ENCODE peak calls at places on chromosomes 16 and 17, in seven cellular contexts. One of them, this sample, is unnamed. For H3K4me1, the result is how much of the 10 kb centered on the place peaks cover.

GRCh38 chr17:72259977-72260376 is 139.2 kb downstream of the SOX9 start:
- DNase-seq in IMR-90: no peak
- DNase-seq in left lung: no peak
- DNase-seq in tibial nerve: no peak
- DNase-seq in tibial artery: no peak
- DNase-seq in transverse colon: peak
- DNase-seq in upper lobe of left lung: no peak
- DNase-seq in this sample: no peak

GRCh38 chr16:86283944-86284343 is 226.4 kb upstream of the FOXF1 start:
- DNase-seq in upper lobe of left lung: no peak
- DNase-seq in left lung: no peak
- DNase-seq in transverse colon: no peak
- DNase-seq in tibial nerve: no peak
- DNase-seq in tibial artery: no peak
- DNase-seq in IMR-90: no peak
- DNase-seq in this sample: no peak

GRCh38 chr17:6233856-6234255 is 163.7 kb downstream of the WSCD1 start:
- DNase-seq in upper lobe of left lung: no peak
- DNase-seq in transverse colon: no peak
- DNase-seq in tibial nerve: no peak
- DNase-seq in IMR-90: no peak
- DNase-seq in left lung: no peak
- DNase-seq in tibial artery: no peak
- DNase-seq in this sample: no peak

GRCh38 chr16:57475711-57476339 is 10.5 kb downstream of the DOK4 start:
- DNase-seq in tibial nerve: no peak
- DNase-seq in transverse colon: peak
- DNase-seq in left lung: peak
- DNase-seq in upper lobe of left lung: peak
- DNase-seq in tibial artery: no peak
- DNase-seq in IMR-90: peak
- DNase-seq in this sample: peak

GRCh38 chr17:59333845-59334244 is 2.4 kb downstream of the YPEL2 start:
- DNase-seq in transverse colon: no peak
- DNase-seq in left lung: no peak
- DNase-seq in IMR-90: no peak
- DNase-seq in upper lobe of left lung: no peak
- DNase-seq in tibial nerve: no peak
- DNase-seq in tibial artery: no peak
- DNase-seq in this sample: no peak

GRCh38 chr16:75957870-75958269 is 231.6 kb upstream of the CPHXL start:
- DNase-seq in tibial nerve: no peak
- DNase-seq in IMR-90: no peak
- DNase-seq in left lung: no peak
- DNase-seq in transverse colon: no peak
- DNase-seq in upper lobe of left lung: no peak
- DNase-seq in tibial artery: no peak
- DNase-seq in this sample: no peak

GRCh38 chr17:10733666-10734065 is 3.8 kb upstream of the TMEM220 start:
- DNase-seq in IMR-90: no peak
- DNase-seq in transverse colon: peak
- DNase-seq in tibial artery: no peak
- DNase-seq in tibial nerve: no peak
- DNase-seq in upper lobe of left lung: no peak
- DNase-seq in left lung: no peak
- DNase-seq in this sample: no peak

GRCh38 chr16:4917117-4917516 is 19.8 kb downstream of the PPL start:
- DNase-seq in tibial artery: no peak
- DNase-seq in upper lobe of left lung: no peak
- DNase-seq in left lung: no peak
- DNase-seq in transverse colon: no peak
- DNase-seq in tibial nerve: no peak
- DNase-seq in IMR-90: peak
- DNase-seq in this sample: no peak

GRCh38 chr16:63890723-63891122 is 1231.1 kb downstream of the CDH11 start:
- DNase-seq in transverse colon: no peak
- DNase-seq in IMR-90: no peak
- DNase-seq in upper lobe of left lung: no peak
- DNase-seq in tibial nerve: no peak
- DNase-seq in left lung: no peak
- DNase-seq in tibial artery: no peak
- DNase-seq in this sample: no peak

GRCh38 chr16:21302454-21302853 is 24.4 kb upstream of the CRYM start:
- DNase-seq in tibial nerve: no peak
- DNase-seq in tibial artery: no peak
- DNase-seq in upper lobe of left lung: no peak
- DNase-seq in IMR-90: peak
- DNase-seq in left lung: no peak
- DNase-seq in transverse colon: no peak
- DNase-seq in this sample: no peak
- H3K4me3 ChIP-seq in tibial nerve: peak
- H3K4me3 ChIP-seq in tibial artery: no peak
- H3K4me3 ChIP-seq in upper lobe of left lung: peak
- H3K4me3 ChIP-seq in IMR-90: peak
- H3K4me3 ChIP-seq in left lung: peak
- H3K4me3 ChIP-seq in transverse colon: peak
- H3K4me3 ChIP-seq in this sample: no peak

DNA sequence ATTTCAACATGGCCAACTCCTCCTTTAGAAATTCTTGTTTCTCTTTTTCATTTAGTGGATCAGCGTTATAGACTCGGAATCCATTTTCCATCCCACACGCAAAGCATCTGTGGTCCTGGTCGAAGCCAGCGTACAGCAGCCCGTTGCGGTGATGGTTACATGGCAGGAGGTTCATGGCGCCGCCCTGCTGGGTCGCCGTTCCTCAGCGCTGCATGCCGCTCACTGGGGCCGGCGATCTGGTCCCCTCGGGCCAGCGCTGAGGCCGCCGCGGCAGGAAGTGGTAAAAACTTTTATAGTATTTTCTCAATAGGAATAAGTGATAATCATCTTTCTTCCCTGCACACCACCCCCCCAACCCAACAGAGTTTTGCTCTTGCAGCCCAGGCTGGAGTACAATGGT is 29.9 kb upstream of the RHOT1 start:
- DNase-seq in tibial artery: no peak
- DNase-seq in left lung: no peak
- DNase-seq in IMR-90: no peak
- DNase-seq in tibial nerve: no peak
- DNase-seq in upper lobe of left lung: peak
- DNase-seq in transverse colon: no peak
- DNase-seq in this sample: no peak
- H3K4me1 ChIP-seq in tibial artery: under half
- H3K4me1 ChIP-seq in left lung: under half
- H3K4me1 ChIP-seq in IMR-90: under half
- H3K4me1 ChIP-seq in tibial nerve: under half
- H3K4me1 ChIP-seq in upper lobe of left lung: under half
- H3K4me1 ChIP-seq in transverse colon: under half
- H3K4me1 ChIP-seq in this sample: under half

GRCh38 chr16:21625026-21625425 is 25.6 kb downstream of the METTL9 start:
- DNase-seq in IMR-90: no peak
- DNase-seq in tibial artery: no peak
- DNase-seq in left lung: no peak
- DNase-seq in tibial nerve: no peak
- DNase-seq in transverse colon: no peak
- DNase-seq in upper lobe of left lung: no peak
- DNase-seq in this sample: no peak
- H3K27ac ChIP-seq in IMR-90: no peak
- H3K27ac ChIP-seq in tibial artery: no peak
- H3K27ac ChIP-seq in left lung: no peak
- H3K27ac ChIP-seq in tibial nerve: no peak
- H3K27ac ChIP-seq in transverse colon: no peak
- H3K27ac ChIP-seq in upper lobe of left lung: no peak
- H3K27ac ChIP-seq in this sample: no peak

GRCh38 chr16:73113326-73113720 is 65.4 kb upstream of the ZFHX3 start:
- DNase-seq in transverse colon: no peak
- DNase-seq in tibial artery: no peak
- DNase-seq in tibial nerve: no peak
- DNase-seq in IMR-90: peak
- DNase-seq in left lung: no peak
- DNase-seq in upper lobe of left lung: no peak
- DNase-seq in this sample: no peak
- H3K4me3 ChIP-seq in transverse colon: no peak
- H3K4me3 ChIP-seq in tibial artery: no peak
- H3K4me3 ChIP-seq in tibial nerve: no peak
- H3K4me3 ChIP-seq in IMR-90: no peak
- H3K4me3 ChIP-seq in left lung: no peak
- H3K4me3 ChIP-seq in upper lobe of left lung: no peak
- H3K4me3 ChIP-seq in this sample: no peak

GRCh38 chr17:77306048-77306789 is 165.4 kb downstream of the SEC14L1 start:
- DNase-seq in IMR-90: no peak
- DNase-seq in upper lobe of left lung: no peak
- DNase-seq in tibial artery: no peak
- DNase-seq in tibial nerve: no peak
- DNase-seq in transverse colon: no peak
- DNase-seq in left lung: no peak
- DNase-seq in this sample: no peak
- H3K4me1 ChIP-seq in IMR-90: under half
- H3K4me1 ChIP-seq in upper lobe of left lung: under half
- H3K4me1 ChIP-seq in tibial artery: under half
- H3K4me1 ChIP-seq in tibial nerve: under half
- H3K4me1 ChIP-seq in transverse colon: under half
- H3K4me1 ChIP-seq in left lung: under half
- H3K4me1 ChIP-seq in this sample: under half

GRCh38 chr16:17397499-17397891 is 73.3 kb downstream of the XYLT1 start:
- DNase-seq in IMR-90: peak
- DNase-seq in tibial artery: no peak
- DNase-seq in transverse colon: peak
- DNase-seq in tibial nerve: no peak
- DNase-seq in left lung: no peak
- DNase-seq in upper lobe of left lung: no peak
- DNase-seq in this sample: peak
- H3K27ac ChIP-seq in IMR-90: no peak
- H3K27ac ChIP-seq in tibial artery: peak
- H3K27ac ChIP-seq in transverse colon: peak
- H3K27ac ChIP-seq in tibial nerve: no peak
- H3K27ac ChIP-seq in left lung: peak
- H3K27ac ChIP-seq in upper lobe of left lung: peak
- H3K27ac ChIP-seq in this sample: peak

DNA sequence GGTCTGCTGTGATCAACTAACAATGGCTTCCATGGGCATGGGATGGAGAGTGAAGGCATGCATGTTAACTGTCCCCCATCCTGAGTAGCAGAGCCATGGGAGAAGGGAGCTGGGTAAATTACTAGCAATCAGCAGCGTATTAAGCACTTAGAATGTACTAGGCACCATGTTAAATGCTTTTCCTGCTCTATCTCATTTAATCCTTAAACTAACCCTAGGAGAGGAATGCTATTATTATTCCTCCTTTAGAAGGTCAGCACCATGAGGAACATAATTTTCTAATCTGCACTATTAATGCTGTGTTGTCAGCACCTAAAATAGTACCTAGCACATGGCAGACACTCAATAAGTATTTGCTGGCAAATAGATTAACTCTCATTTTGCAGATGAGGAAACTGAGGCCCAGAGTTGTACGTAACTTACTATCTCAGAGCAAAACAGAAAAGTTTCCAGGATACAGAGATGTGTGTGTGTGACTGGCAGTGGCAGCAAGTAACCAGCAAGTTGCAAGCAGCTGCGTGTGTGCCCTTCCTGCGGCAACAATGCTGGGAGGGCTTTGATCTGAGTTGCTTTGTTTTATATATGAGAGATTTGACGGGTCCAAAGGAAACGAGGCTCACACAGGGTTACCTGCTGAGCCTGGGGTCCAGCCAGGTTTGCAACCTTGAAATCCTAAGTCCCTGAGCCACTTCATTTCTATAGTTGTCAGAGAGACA is 6.5 kb upstream of the KLHL36 start:
- DNase-seq in left lung: no peak
- DNase-seq in tibial artery: no peak
- DNase-seq in IMR-90: no peak
- DNase-seq in tibial nerve: no peak
- DNase-seq in transverse colon: no peak
- DNase-seq in upper lobe of left lung: no peak
- DNase-seq in this sample: no peak
- H3K4me3 ChIP-seq in left lung: no peak
- H3K4me3 ChIP-seq in tibial artery: no peak
- H3K4me3 ChIP-seq in IMR-90: no peak
- H3K4me3 ChIP-seq in tibial nerve: no peak
- H3K4me3 ChIP-seq in transverse colon: no peak
- H3K4me3 ChIP-seq in upper lobe of left lung: no peak
- H3K4me3 ChIP-seq in this sample: no peak

GRCh38 chr16:31348578-31348977 is 6.4 kb upstream of the ITGAX start:
- DNase-seq in IMR-90: no peak
- DNase-seq in tibial nerve: no peak
- DNase-seq in left lung: no peak
- DNase-seq in upper lobe of left lung: no peak
- DNase-seq in tibial artery: no peak
- DNase-seq in transverse colon: no peak
- DNase-seq in this sample: no peak

GRCh38 chr16:31352344-31353115 is 2.4 kb upstream of the ITGAX start:
- DNase-seq in transverse colon: no peak
- DNase-seq in IMR-90: no peak
- DNase-seq in upper lobe of left lung: peak
- DNase-seq in tibial artery: no peak
- DNase-seq in left lung: peak
- DNase-seq in tibial nerve: no peak
- DNase-seq in this sample: no peak

GRCh38 chr16:31351246-31351936 is 3.6 kb upstream of the ITGAX start:
- DNase-seq in upper lobe of left lung: no peak
- DNase-seq in transverse colon: no peak
- DNase-seq in tibial artery: no peak
- DNase-seq in left lung: no peak
- DNase-seq in tibial nerve: no peak
- DNase-seq in IMR-90: no peak
- DNase-seq in this sample: no peak

GRCh38 chr16:31351937-31352315 is 3.0 kb upstream of the ITGAX start:
- DNase-seq in tibial artery: no peak
- DNase-seq in transverse colon: no peak
- DNase-seq in left lung: peak
- DNase-seq in IMR-90: no peak
- DNase-seq in tibial nerve: no peak
- DNase-seq in upper lobe of left lung: no peak
- DNase-seq in this sample: no peak

DNA sequence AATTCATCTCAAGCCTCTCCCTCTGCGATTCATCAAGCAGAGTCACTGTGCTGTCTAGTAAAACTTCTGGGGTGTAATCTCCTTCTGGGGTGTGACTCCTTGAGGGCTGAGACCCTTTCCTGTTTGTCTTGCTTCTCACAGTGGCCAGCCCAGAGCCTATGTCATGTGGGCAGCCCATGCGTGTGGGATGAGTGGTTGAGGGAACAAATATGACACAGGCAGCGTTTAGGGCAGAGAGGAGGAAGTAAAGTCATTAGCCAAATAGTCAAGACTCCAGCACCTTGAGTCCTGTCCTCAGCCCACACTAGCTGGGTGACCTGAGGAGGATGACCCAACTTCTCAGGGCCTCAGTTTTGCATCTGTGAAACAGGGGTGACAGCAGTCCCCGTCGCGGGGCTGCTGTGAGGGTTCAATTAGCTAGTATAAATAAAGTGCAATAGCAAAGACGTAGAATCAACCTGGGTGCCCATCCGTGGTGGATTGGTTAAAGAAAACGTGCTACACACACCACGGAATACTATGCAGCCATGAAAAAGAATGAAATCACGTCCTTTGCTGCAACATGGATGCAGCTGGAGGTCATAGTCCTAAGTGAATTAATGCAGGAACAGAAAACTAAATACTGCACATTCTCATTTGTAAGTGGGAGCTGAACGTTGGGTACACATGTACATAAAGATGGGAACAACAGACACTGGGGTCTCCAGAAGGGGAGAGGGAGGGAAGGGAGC is 4.5 kb upstream of the ITGAX start:
- DNase-seq in tibial artery: no peak
- DNase-seq in IMR-90: no peak
- DNase-seq in tibial nerve: no peak
- DNase-seq in transverse colon: no peak
- DNase-seq in upper lobe of left lung: no peak
- DNase-seq in left lung: no peak
- DNase-seq in this sample: no peak
- H3K4me1 ChIP-seq in tibial artery: under half
- H3K4me1 ChIP-seq in IMR-90: under half
- H3K4me1 ChIP-seq in tibial nerve: under half
- H3K4me1 ChIP-seq in transverse colon: under half
- H3K4me1 ChIP-seq in upper lobe of left lung: under half
- H3K4me1 ChIP-seq in left lung: under half
- H3K4me1 ChIP-seq in this sample: under half